ENCODE peak calls at places on chromosomes 2 and 18, in six cellular contexts. One of them, this sample, is unnamed. For H3K4me1, the result is how much of the 10 kb centered on the place peaks cover.

GRCh38 chr18:8167036-8167435 is 442.2 kb upstream of the RAB12 start:
- DNase-seq in fibroblast of lung: no peak
- DNase-seq in OCI-LY7: no peak
- DNase-seq in PC-3: no peak
- DNase-seq in adrenal gland: no peak
- DNase-seq in cardiac muscle cell: no peak
- DNase-seq in this sample: no peak

GRCh38 chr18:50356036-50356945 is 18.6 kb upstream of the SKA1 start:
- DNase-seq in fibroblast of lung: no peak
- DNase-seq in OCI-LY7: peak
- DNase-seq in PC-3: no peak
- DNase-seq in adrenal gland: peak
- DNase-seq in cardiac muscle cell: peak
- DNase-seq in this sample: no peak

GRCh38 chr2:144836635-144837350 is 316.9 kb upstream of the ZEB2 start:
- DNase-seq in fibroblast of lung: peak
- DNase-seq in OCI-LY7: no peak
- DNase-seq in PC-3: peak
- DNase-seq in adrenal gland: no peak
- DNase-seq in cardiac muscle cell: no peak
- DNase-seq in this sample: no peak

GRCh38 chr2:128472789-128473174 is 154.1 kb upstream of the HS6ST1 start:
- DNase-seq in fibroblast of lung: peak
- DNase-seq in OCI-LY7: no peak
- DNase-seq in PC-3: no peak
- DNase-seq in adrenal gland: no peak
- DNase-seq in cardiac muscle cell: no peak
- DNase-seq in this sample: no peak

GRCh38 chr2:180125245-180125962 is 118.3 kb upstream of the CWC22 start:
- DNase-seq in fibroblast of lung: peak
- DNase-seq in OCI-LY7: peak
- DNase-seq in PC-3: peak
- DNase-seq in adrenal gland: peak
- DNase-seq in cardiac muscle cell: peak
- DNase-seq in this sample: peak

GRCh38 chr2:26318950-26319349 is 27.0 kb upstream of the SELENOI start:
- DNase-seq in fibroblast of lung: no peak
- DNase-seq in OCI-LY7: no peak
- DNase-seq in PC-3: no peak
- DNase-seq in adrenal gland: no peak
- DNase-seq in cardiac muscle cell: no peak
- DNase-seq in this sample: no peak

GRCh38 chr18:73987247-73987980 is 160.2 kb downstream of the FBXO15 start:
- DNase-seq in fibroblast of lung: no peak
- DNase-seq in OCI-LY7: no peak
- DNase-seq in PC-3: peak
- DNase-seq in adrenal gland: no peak
- DNase-seq in cardiac muscle cell: no peak
- DNase-seq in this sample: no peak

GRCh38 chr2:202933139-202933510 is 21.1 kb downstream of the CARF start:
- DNase-seq in fibroblast of lung: no peak
- DNase-seq in OCI-LY7: no peak
- DNase-seq in PC-3: no peak
- DNase-seq in adrenal gland: no peak
- DNase-seq in cardiac muscle cell: no peak
- DNase-seq in this sample: no peak

GRCh38 chr2:626491-627339 is 50.5 kb downstream of the TMEM18 start:
- DNase-seq in fibroblast of lung: no peak
- DNase-seq in OCI-LY7: no peak
- DNase-seq in PC-3: no peak
- DNase-seq in adrenal gland: no peak
- DNase-seq in cardiac muscle cell: no peak
- DNase-seq in this sample: no peak

GRCh38 chr2:240873098-240873788 is 4.6 kb downstream of the AGXT start:
- DNase-seq in fibroblast of lung: no peak
- DNase-seq in OCI-LY7: no peak
- DNase-seq in PC-3: no peak
- DNase-seq in adrenal gland: no peak
- DNase-seq in cardiac muscle cell: no peak
- DNase-seq in this sample: no peak

GRCh38 chr2:2871480-2872308 is 505.9 kb downstream of the EIPR1 start:
- DNase-seq in fibroblast of lung: no peak
- DNase-seq in OCI-LY7: no peak
- DNase-seq in PC-3: no peak
- DNase-seq in adrenal gland: no peak
- DNase-seq in cardiac muscle cell: no peak
- DNase-seq in this sample: no peak

GRCh38 chr2:66364495-66364992 is 70.4 kb upstream of the MEIS1 start:
- DNase-seq in fibroblast of lung: peak
- DNase-seq in OCI-LY7: no peak
- DNase-seq in PC-3: peak
- DNase-seq in adrenal gland: peak
- DNase-seq in cardiac muscle cell: peak
- DNase-seq in this sample: no peak

GRCh38 chr2:169073972-169074751 is 4.8 kb downstream of the DHRS9 start:
- DNase-seq in fibroblast of lung: no peak
- DNase-seq in OCI-LY7: no peak
- DNase-seq in PC-3: peak
- DNase-seq in adrenal gland: no peak
- DNase-seq in cardiac muscle cell: no peak
- DNase-seq in this sample: no peak

GRCh38 chr2:32947484-32948143 is 861 bp downstream of the LTBP1 start:
- DNase-seq in fibroblast of lung: peak
- DNase-seq in OCI-LY7: peak
- DNase-seq in PC-3: peak
- DNase-seq in adrenal gland: peak
- DNase-seq in cardiac muscle cell: peak
- DNase-seq in this sample: peak

GRCh38 chr2:32807662-32808061 is 139.1 kb upstream of the LTBP1 start:
- DNase-seq in fibroblast of lung: no peak
- DNase-seq in OCI-LY7: no peak
- DNase-seq in PC-3: no peak
- DNase-seq in adrenal gland: no peak
- DNase-seq in cardiac muscle cell: no peak
- DNase-seq in this sample: no peak

GRCh38 chr2:59963157-59963556 is 590.3 kb downstream of the BCL11A start:
- DNase-seq in fibroblast of lung: no peak
- DNase-seq in OCI-LY7: no peak
- DNase-seq in PC-3: no peak
- DNase-seq in adrenal gland: no peak
- DNase-seq in cardiac muscle cell: no peak
- DNase-seq in this sample: no peak

GRCh38 chr2:143934913-143935310 is 585.0 kb downstream of the ZEB2 start:
- DNase-seq in fibroblast of lung: peak
- DNase-seq in OCI-LY7: no peak
- DNase-seq in PC-3: no peak
- DNase-seq in adrenal gland: no peak
- DNase-seq in cardiac muscle cell: no peak
- DNase-seq in this sample: no peak

GRCh38 chr2:136206613-136207012 is 88.7 kb upstream of the CXCR4 start:
- DNase-seq in fibroblast of lung: no peak
- DNase-seq in OCI-LY7: peak
- DNase-seq in PC-3: no peak
- DNase-seq in adrenal gland: no peak
- DNase-seq in cardiac muscle cell: no peak
- DNase-seq in this sample: no peak

GRCh38 chr2:1891147-1891546 is 146.8 kb upstream of the PXDN start:
- DNase-seq in fibroblast of lung: no peak
- DNase-seq in OCI-LY7: no peak
- DNase-seq in PC-3: no peak
- DNase-seq in adrenal gland: no peak
- DNase-seq in cardiac muscle cell: peak
- DNase-seq in this sample: no peak

GRCh38 chr2:134359367-134360081 is 105.7 kb downstream of the MGAT5 start:
- DNase-seq in fibroblast of lung: no peak
- DNase-seq in OCI-LY7: no peak
- DNase-seq in PC-3: peak
- DNase-seq in adrenal gland: no peak
- DNase-seq in cardiac muscle cell: no peak
- DNase-seq in this sample: no peak

GRCh38 chr18:2547477-2548087 is 23.7 kb downstream of the METTL4 start:
- DNase-seq in fibroblast of lung: peak
- DNase-seq in OCI-LY7: peak
- DNase-seq in PC-3: peak
- DNase-seq in adrenal gland: no peak
- DNase-seq in cardiac muscle cell: peak
- DNase-seq in this sample: no peak

GRCh38 chr2:113212245-113213060 is 38.7 kb downstream of the PSD4 start:
- DNase-seq in fibroblast of lung: peak
- DNase-seq in OCI-LY7: no peak
- DNase-seq in PC-3: no peak
- DNase-seq in adrenal gland: no peak
- DNase-seq in cardiac muscle cell: no peak
- DNase-seq in this sample: no peak
- H3K27ac ChIP-seq in fibroblast of lung: no peak
- H3K27ac ChIP-seq in OCI-LY7: no peak
- H3K27ac ChIP-seq in PC-3: no peak
- H3K27ac ChIP-seq in adrenal gland: peak
- H3K27ac ChIP-seq in cardiac muscle cell: no peak
- H3K27ac ChIP-seq in this sample: no peak

DNA sequence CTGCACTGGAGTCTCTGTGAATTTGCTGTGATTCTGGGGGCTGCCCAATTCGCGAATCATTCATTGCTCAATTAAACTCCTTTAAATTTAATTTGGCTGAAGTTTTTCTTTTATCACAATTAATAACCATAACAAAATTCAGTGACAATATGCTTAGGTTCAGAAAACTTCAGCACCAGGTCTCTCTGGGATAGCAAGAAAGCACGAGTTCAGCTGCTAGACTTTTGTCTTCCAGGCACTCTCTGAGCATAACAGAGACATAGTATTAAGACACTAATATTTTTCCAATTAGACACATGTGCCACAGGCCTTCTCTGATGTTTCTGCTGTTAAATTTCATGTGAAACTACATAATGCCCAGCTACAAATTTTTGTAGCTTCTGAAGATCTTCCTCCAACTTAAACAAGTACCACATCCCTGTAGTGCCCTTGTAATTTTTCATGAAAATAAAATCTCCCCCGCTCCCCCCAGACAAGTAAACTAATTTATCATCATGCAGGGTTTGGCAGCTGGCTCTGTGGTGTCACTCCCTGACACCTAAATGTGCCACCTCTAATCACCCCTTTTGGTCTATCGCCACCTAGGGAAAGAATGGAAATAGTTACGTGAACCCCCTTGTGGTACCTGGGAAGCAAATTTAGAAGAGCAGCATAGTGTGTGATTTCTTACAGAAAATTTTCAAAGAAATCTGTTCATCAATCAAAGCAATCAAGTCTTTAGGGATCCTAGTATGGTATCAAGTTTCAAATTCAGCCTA is 94.1 kb downstream of the CSRNP3 start:
- DNase-seq in fibroblast of lung: no peak
- DNase-seq in OCI-LY7: peak
- DNase-seq in PC-3: peak
- DNase-seq in adrenal gland: no peak
- DNase-seq in cardiac muscle cell: peak
- DNase-seq in this sample: no peak
- TF ChIP-seq CTCF in fibroblast of lung: no peak
- TF ChIP-seq CTCF in OCI-LY7: peak
- TF ChIP-seq CTCF in PC-3: peak
- TF ChIP-seq CTCF in adrenal gland: no peak
- TF ChIP-seq CTCF in cardiac muscle cell: peak
- TF ChIP-seq CTCF in this sample: no peak

GRCh38 chr2:236575501-236575900 is 5.9 kb downstream of the ACKR3 start:
- DNase-seq in fibroblast of lung: no peak
- DNase-seq in OCI-LY7: no peak
- DNase-seq in PC-3: no peak
- DNase-seq in adrenal gland: no peak
- DNase-seq in cardiac muscle cell: no peak
- DNase-seq in this sample: no peak
- H3K4me1 ChIP-seq in fibroblast of lung: under half
- H3K4me1 ChIP-seq in OCI-LY7: under half
- H3K4me1 ChIP-seq in PC-3: under half
- H3K4me1 ChIP-seq in adrenal gland: under half
- H3K4me1 ChIP-seq in cardiac muscle cell: under half
- H3K4me1 ChIP-seq in this sample: under half

GRCh38 chr2:112648081-112648480 is 2.3 kb downstream of the SLC20A1 start:
- DNase-seq in fibroblast of lung: no peak
- DNase-seq in OCI-LY7: no peak
- DNase-seq in PC-3: peak
- DNase-seq in adrenal gland: no peak
- DNase-seq in cardiac muscle cell: no peak
- DNase-seq in this sample: no peak

GRCh38 chr2:112645396-112646101 is at the start of gene SLC20A1:
- DNase-seq in fibroblast of lung: peak
- DNase-seq in OCI-LY7: peak
- DNase-seq in PC-3: peak
- DNase-seq in adrenal gland: peak
- DNase-seq in cardiac muscle cell: peak
- DNase-seq in this sample: peak

GRCh38 chr2:112646102-112646719 is 472 bp downstream of the SLC20A1 start:
- DNase-seq in fibroblast of lung: no peak
- DNase-seq in OCI-LY7: peak
- DNase-seq in PC-3: no peak
- DNase-seq in adrenal gland: peak
- DNase-seq in cardiac muscle cell: no peak
- DNase-seq in this sample: no peak

GRCh38 chr2:112644933-112645395 is 775 bp upstream of the SLC20A1 start:
- DNase-seq in fibroblast of lung: no peak
- DNase-seq in OCI-LY7: no peak
- DNase-seq in PC-3: no peak
- DNase-seq in adrenal gland: no peak
- DNase-seq in cardiac muscle cell: no peak
- DNase-seq in this sample: no peak

DNA sequence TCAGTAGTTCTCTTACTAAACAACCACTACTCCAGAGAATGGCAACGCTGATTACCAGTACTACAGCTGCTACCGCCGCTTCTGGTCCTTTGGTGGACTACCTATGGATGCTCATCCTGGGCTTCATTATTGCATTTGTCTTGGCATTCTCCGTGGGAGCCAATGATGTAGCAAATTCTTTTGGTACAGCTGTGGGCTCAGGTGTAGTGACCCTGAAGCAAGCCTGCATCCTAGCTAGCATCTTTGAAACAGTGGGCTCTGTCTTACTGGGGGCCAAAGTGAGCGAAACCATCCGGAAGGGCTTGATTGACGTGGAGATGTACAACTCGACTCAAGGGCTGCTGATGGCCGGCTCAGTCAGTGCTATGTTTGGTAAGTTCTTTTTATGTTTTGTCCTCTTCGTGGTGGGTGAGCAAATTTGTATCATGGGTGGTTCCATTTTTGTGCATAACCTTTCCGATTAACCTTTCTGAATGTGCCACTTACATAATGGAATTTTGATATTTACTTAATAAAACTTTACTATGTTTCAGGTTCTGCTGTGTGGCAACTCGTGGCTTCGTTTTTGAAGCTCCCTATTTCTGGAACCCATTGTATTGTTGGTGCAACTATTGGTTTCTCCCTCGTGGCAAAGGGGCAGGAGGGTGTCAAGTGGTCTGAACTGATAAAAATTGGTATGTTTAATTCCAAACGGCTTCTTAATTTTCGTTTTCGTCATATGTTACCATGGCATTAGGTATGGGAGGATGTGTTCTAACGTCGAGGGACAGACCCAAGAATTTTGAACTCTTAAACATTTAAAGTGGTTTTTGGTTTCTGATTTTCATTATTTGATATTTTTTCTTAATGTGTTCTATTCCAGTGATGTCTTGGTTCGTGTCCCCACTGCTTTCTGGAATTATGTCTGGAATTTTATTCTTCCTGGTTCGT is 1.3 kb downstream of the SLC20A1 start:
- DNase-seq in fibroblast of lung: no peak
- DNase-seq in OCI-LY7: peak
- DNase-seq in PC-3: peak
- DNase-seq in adrenal gland: no peak
- DNase-seq in cardiac muscle cell: peak
- DNase-seq in this sample: no peak
- H3K27ac ChIP-seq in fibroblast of lung: peak
- H3K27ac ChIP-seq in OCI-LY7: peak
- H3K27ac ChIP-seq in PC-3: peak
- H3K27ac ChIP-seq in adrenal gland: no peak
- H3K27ac ChIP-seq in cardiac muscle cell: no peak
- H3K27ac ChIP-seq in this sample: peak